ENCODE peak calls at places on chromosomes 5 and 9, in four cellular contexts. N is sigmoid colon, D is nephron progenitor cell, Z is GM03348. G is an unnamed sample.

GRCh38 chr9:28915256-28915930 is 1342.1 kb upstream of the C9orf72 start:
- DNase-seq in N (no peak), Z (no peak), D (no peak), G (no peak)

GRCh38 chr5:34022131-34022705 is 14.4 kb upstream of the AMACR start:
- DNase-seq in Z (no peak), N (no peak), D (no peak), G (no peak)

GRCh38 chr5:91174418-91174817 is 208.7 kb downstream of the ARRDC3 start:
- DNase-seq in Z (no peak), N (no peak), D (no peak), G (no peak)

GRCh38 chr5:97888439-97888838 is 705.4 kb upstream of the RIOK2 start:
- DNase-seq in D (no peak), Z (no peak), N (no peak), G (no peak)

GRCh38 chr9:14768561-14769234 is 46.2 kb upstream of the CER1 start:
- DNase-seq in Z (peak), D (peak), N (no peak), G (peak)

GRCh38 chr5:84239509-84239908 is 145.2 kb downstream of the EDIL3 start:
- DNase-seq in Z (peak), N (no peak), D (no peak), G (no peak)

GRCh38 chr9:119375892-119376291 is 6.7 kb upstream of the BRINP1 start:
- DNase-seq in Z (peak), N (no peak), D (peak), G (peak)

GRCh38 chr5:137254153-137254552 is 245.0 kb downstream of the SPOCK1 start:
- DNase-seq in D (no peak), Z (peak), N (no peak), G (no peak)

GRCh38 chr5:115795700-115796099 is 20.8 kb downstream of the CDO1 start:
- DNase-seq in D (no peak), N (no peak), Z (no peak), G (no peak)

GRCh38 chr9:75372499-75373268 is 284.4 kb downstream of the OSTF1 start:
- DNase-seq in D (no peak), N (no peak), Z (no peak), G (no peak)

GRCh38 chr9:118395415-118395814 is 691.2 kb downstream of the TLR4 start:
- DNase-seq in Z (no peak), N (no peak), D (no peak), G (no peak)

GRCh38 chr5:20300110-20300509 is 312.1 kb upstream of the CDH18 start:
- DNase-seq in N (no peak), D (no peak), Z (no peak), G (no peak)

GRCh38 chr5:147208134-147208533 is 26.7 kb upstream of the STK32A start:
- DNase-seq in N (no peak), D (no peak), Z (no peak), G (no peak)

GRCh38 chr5:34552129-34552528 is 104.0 kb upstream of the RAI14 start:
- DNase-seq in Z (peak), N (peak), D (no peak), G (no peak)

GRCh38 chr9:37329576-37329975 is 92.9 kb upstream of the GRHPR start:
- DNase-seq in N (no peak), D (no peak), Z (peak), G (no peak)

GRCh38 chr5:147474140-147474539 is 35.7 kb downstream of the DPYSL3 start:
- DNase-seq in N (no peak), Z (no peak), D (no peak), G (no peak)

GRCh38 chr9:68515304-68516017 is 25.2 kb downstream of the TMEM252 start:
- DNase-seq in D (no peak), Z (no peak), N (no peak), G (no peak)

GRCh38 chr5:55226027-55226933 is 835 bp downstream of the MCIDAS start:
- DNase-seq in N (no peak), D (peak), Z (peak), G (peak)

GRCh38 chr5:69288069-69288468 is 44.5 kb downstream of the CCDC125 start:
- DNase-seq in Z (no peak), N (no peak), D (no peak), G (no peak)

GRCh38 chr5:159456722-159457462 is 126.6 kb upstream of the IL12B start:
- DNase-seq in D (no peak), N (no peak), Z (peak), G (no peak)

GRCh38 chr9:96080364-96080763 is 204.9 kb downstream of the ERCC6L2 start:
- DNase-seq in D (no peak), Z (no peak), N (peak), G (no peak)

GRCh38 chr9:95008151-95008771 is 281.8 kb downstream of the AOPEP start:
- DNase-seq in N (no peak), D (peak), Z (no peak), G (no peak)

GRCh38 chr5:78648359-78649219 is at the start of gene LHFPL2:
- DNase-seq in D (peak), N (peak), Z (peak), G (peak)

GRCh38 chr5:16673241-16673998 is 56.6 kb upstream of the RETREG1 start:
- DNase-seq in Z (no peak), N (no peak), D (no peak), G (no peak)

GRCh38 chr9:91775011-91775707 is 174.9 kb downstream of the ROR2 start:
- DNase-seq in Z (peak), N (peak), D (peak), G (peak)

GRCh38 chr9:132877818-132878694 is at the start of gene AK8:
- DNase-seq in D (peak), N (peak), Z (peak), G (peak)

GRCh38 chr9:125074976-125075375 is 68.4 kb downstream of the SCAI start:
- DNase-seq in D (no peak), Z (peak), N (no peak), G (no peak)

GRCh38 chr5:43320846-43321245 is 7.6 kb upstream of the HMGCS1 start:
- DNase-seq in D (no peak), N (no peak), Z (no peak), G (no peak)

GRCh38 chr5:53262348-53262970 is 152.9 kb upstream of the MOCS2 start:
- DNase-seq in D (peak), N (no peak), Z (peak), G (peak)

G was measured in HAP-1.